ENCODE peak calls at places on chromosome 20, in eight cellular contexts. J is brain microvascular endothelial cell, U is fibroblast of pulmonary artery, A is breast epithelium, C is lower leg skin, K is esophagus squamous epithelium, X is A549, D is left lung. L is an unnamed sample.

GRCh38 chr20:6595704-6596103 is 171.8 kb upstream of the BMP2 start:
- DNase-seq in C (no peak), J (peak), X (no peak), K (no peak), D (no peak), A (no peak), U (peak), L (no peak)

GRCh38 chr20:45469336-45470261 is at the start of gene WFDC2:
- DNase-seq in U (no peak), X (no peak), K (no peak), C (no peak), J (no peak), A (peak), D (peak), L (no peak)

GRCh38 chr20:19785173-19785799 is 27.2 kb downstream of the RIN2 start:
- DNase-seq in A (no peak), U (peak), K (no peak), D (no peak), C (no peak), X (peak), J (no peak), L (peak)

GRCh38 chr20:8212286-8212685 is 80.2 kb downstream of the PLCB1 start:
- DNase-seq in A (no peak), C (no peak), X (no peak), J (no peak), U (no peak), D (no peak), K (no peak), L (peak)

GRCh38 chr20:50325651-50326050 is 135.0 kb downstream of the CEBPB start:
- DNase-seq in J (no peak), X (no peak), C (no peak), U (no peak), D (no peak), A (no peak), K (no peak), L (no peak)

GRCh38 chr20:40251284-40251932 is 437.6 kb downstream of the MAFB start:
- DNase-seq in X (peak), C (no peak), A (no peak), U (peak), J (peak), D (no peak), K (no peak), L (peak)

GRCh38 chr20:48019940-48020339 is 234.7 kb upstream of the SULF2 start:
- DNase-seq in C (peak), A (no peak), K (no peak), X (no peak), J (no peak), U (no peak), D (no peak), L (no peak)

GRCh38 chr20:1338801-1339200 is 9.9 kb upstream of the SDCBP2 start:
- DNase-seq in A (no peak), U (no peak), D (no peak), X (no peak), K (no peak), J (no peak), C (peak), L (no peak)

GRCh38 chr20:9503530-9504251 is 10.7 kb upstream of the LAMP5 start:
- DNase-seq in A (no peak), K (no peak), J (peak), U (no peak), D (no peak), C (no peak), X (peak), L (peak)

DNA sequence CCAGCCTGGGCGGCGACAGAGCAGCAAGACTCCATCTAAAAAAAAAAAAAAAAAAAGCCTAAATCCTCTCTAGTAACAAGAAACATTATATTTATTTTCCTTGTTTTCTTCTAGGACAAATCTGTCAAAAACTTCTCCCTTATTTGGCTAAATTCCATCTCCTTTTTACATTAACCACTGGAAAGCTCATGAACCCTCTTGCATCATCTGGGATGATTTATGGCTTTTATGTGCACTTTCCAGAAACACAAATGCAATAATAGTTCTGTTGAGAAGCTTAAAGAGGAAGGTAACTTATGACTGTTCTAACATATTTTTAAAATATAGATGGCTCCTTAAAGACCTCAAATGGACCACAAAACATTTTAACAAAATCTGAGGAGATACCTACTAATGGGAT is 526.1 kb upstream of the SPTLC3 start:
- DNase-seq in J (no peak), X (no peak), A (no peak), U (no peak), D (no peak), C (no peak), K (no peak), L (peak)
- TF ChIP-seq CTCF in J (no peak), X (no peak), A (no peak), U (no peak), D (no peak), C (no peak), K (no peak), L (no peak)

DNA sequence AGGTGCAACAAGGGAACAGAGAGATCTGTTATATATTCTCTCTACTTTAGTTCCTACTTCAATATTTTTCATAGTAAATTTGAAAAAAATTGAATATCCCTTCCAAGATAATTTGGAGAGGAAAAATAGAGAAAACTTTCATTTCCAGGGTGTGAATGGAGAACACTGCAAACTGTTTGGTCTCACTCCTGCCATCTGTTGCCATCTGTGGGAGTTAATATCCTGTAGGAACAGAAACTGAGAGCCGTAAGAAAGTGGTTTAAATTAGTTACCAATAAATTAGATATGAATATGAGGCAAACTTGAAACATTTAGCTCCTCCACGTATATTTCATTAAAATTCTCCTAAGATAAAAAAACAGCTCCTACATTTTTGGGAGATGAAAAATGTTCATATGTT is 4.2 kb downstream of the ZNF337 start:
- DNase-seq in A (no peak), D (no peak), K (no peak), U (no peak), X (no peak), C (no peak), J (no peak), L (no peak)
- TF ChIP-seq CTCF in A (no peak), D (no peak), K (no peak), U (no peak), X (no peak), C (no peak), J (no peak), L (no peak)

DNA sequence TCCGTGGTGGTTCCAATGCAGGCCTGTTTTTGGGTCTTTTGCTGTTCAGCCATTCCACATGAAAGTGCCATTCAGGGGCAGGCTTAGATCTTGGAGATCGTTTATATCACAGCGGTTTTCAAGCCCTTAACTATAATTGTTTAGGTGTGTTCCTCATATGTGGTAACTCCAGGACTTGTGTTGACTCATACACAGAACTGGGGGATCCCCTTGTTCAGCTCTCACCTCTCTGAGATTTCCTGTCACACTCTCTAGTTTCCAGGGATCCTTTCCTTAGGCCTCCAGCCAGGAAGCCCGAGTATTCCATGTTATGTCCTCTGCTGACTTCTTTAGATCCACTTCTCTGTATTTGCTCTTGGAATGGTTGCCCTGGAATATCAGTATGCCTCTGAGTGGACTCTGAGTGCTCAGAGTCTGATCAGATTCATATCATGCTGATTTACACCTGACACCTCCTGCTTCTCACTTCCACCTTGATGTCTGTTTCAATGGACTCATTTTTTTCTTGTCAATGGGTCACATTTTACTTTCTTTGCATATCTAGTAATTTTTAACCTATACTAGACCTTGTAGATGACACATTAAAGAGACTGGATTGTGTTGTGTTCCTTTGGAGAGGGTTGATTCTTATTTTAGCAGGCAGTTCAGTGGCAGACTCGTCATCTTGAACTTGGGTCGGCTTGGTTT is 13.0 kb downstream of the NTSR1 start:
- DNase-seq in C (no peak), U (no peak), D (no peak), J (no peak), X (no peak), A (no peak), K (no peak), L (no peak)
- TF ChIP-seq CTCF in C (no peak), U (no peak), D (no peak), J (no peak), X (no peak), A (no peak), K (no peak), L (no peak)

GRCh38 chr20:4289875-4290274 is 274.5 kb upstream of the RNF24 start:
- DNase-seq in D (no peak), U (no peak), X (peak), A (no peak), K (no peak), C (no peak), J (no peak), L (no peak)
- TF ChIP-seq CTCF in D (no peak), U (no peak), X (peak), A (no peak), K (no peak), C (no peak), J (peak), L (no peak)

GRCh38 chr20:2672446-2672845 is 8.4 kb upstream of the IDH3B start:
- DNase-seq in X (no peak), A (no peak), U (no peak), D (no peak), K (no peak), C (no peak), J (no peak), L (no peak)

GRCh38 chr20:2673453-2673852 is 9.4 kb upstream of the IDH3B start:
- DNase-seq in X (no peak), K (no peak), C (no peak), J (no peak), D (no peak), A (no peak), U (no peak), L (no peak)

DNA sequence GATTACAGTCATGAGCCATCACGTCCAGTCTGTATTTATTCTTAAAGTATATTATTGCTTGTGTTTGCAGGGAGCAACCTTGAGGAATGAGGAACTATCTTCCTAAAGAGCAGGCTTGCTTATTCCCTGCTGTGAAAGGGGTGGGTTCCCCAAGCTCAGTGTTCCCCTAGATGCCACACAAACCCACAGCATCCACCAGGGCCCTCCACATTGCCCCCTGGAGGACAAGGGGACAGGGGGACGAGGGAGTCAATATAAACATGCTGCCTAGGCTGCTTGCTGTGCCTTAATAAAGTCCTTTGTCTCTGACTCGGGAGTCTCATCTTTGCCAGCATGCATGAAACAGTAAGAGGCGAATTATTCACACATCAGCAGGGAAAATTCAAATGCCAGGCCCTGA is 8.0 kb upstream of the IDH3B start:
- DNase-seq in U (no peak), A (no peak), X (peak), D (no peak), J (no peak), C (no peak), K (no peak), L (no peak)
- TF ChIP-seq CTCF in U (peak), A (no peak), X (peak), D (no peak), J (peak), C (no peak), K (no peak), L (peak)

GRCh38 chr20:31494131-31494530 is 19.0 kb downstream of the REM1 start:
- DNase-seq in J (no peak), D (no peak), U (peak), K (no peak), A (no peak), X (peak), C (no peak), L (peak)
- TF ChIP-seq CTCF in J (peak), D (no peak), U (peak), K (no peak), A (peak), X (peak), C (no peak), L (peak)

L was measured in fibroblast of villous mesenchyme.